ENCODE peak calls at places on chromosomes 4 and X, in eight cellular contexts. N is left lung; O is activated naive CD8-positive, alpha-beta T cell treated with anti-CD3 and anti-CD28 coated beads, Interleukin-2, amount 50 U/mL, for 24 hours; F is adipocyte; L is aorta; Y is activated effector memory CD4-positive, alpha-beta T cell treated with Interleukin-2 at 50 U/mL for 16 hours; X is RCC 7860; E is AG10803. Q is an unnamed sample.

GRCh38 chr4:81166431-81166830 is 48.6 kb downstream of the PRKG2 start:
- DNase-seq in N (no peak), O (no peak), F (no peak), L (no peak), Y (no peak), X (peak; percentile 11), E (peak; percentile 72), Q (no peak)

GRCh38 chr4:168787801-168788200 is 222.3 kb downstream of the CBR4 start:
- DNase-seq in N (no peak), O (no peak), F (peak; percentile 70), L (no peak), Y (no peak), X (peak; percentile 57), E (peak; percentile 68), Q (no peak)

GRCh38 chr4:121980643-121981042 is 28.8 kb upstream of the TRPC3 start:
- DNase-seq in N (no peak), O (no peak), F (no peak), L (no peak), Y (no peak), X (no peak), E (peak; percentile 80), Q (no peak)

GRCh38 chr4:109303141-109303499 is 662 bp upstream of the COL25A1 start:
- DNase-seq in N (no peak), O (no peak), F (peak; percentile 19), L (no peak), Y (no peak), X (no peak), E (no peak), Q (no peak)

GRCh38 chr4:3201718-3202702 is 46.9 kb upstream of the MSANTD1 start:
- DNase-seq in N (no peak), O (peak; percentile 63), F (no peak), L (peak; percentile 21), Y (peak; percentile 60), X (peak; percentile 28), E (peak; percentile 25), Q (no peak)

GRCh38 chr4:87543835-87544461 is 14.8 kb upstream of the SPARCL1 start:
- DNase-seq in N (no peak), O (no peak), F (peak; percentile 68), L (no peak), Y (no peak), X (peak; percentile 21), E (peak; percentile 58), Q (no peak)

GRCh38 chr4:126991965-126992364 is 640.8 kb upstream of the INTU start:
- DNase-seq in N (no peak), O (no peak), F (peak; percentile 55), L (no peak), Y (no peak), X (no peak), E (peak; percentile 58), Q (no peak)

GRCh38 chrX:130999360-130999759 is 58.8 kb upstream of the ARHGAP36 start:
- DNase-seq in N (no peak), O (no peak), F (no peak), L (no peak), Y (no peak), X (no peak), E (no peak), Q (no peak)

GRCh38 chr4:1029536-1029935 is 18.1 kb downstream of the FGFRL1 start:
- DNase-seq in N (no peak), O (no peak), F (no peak), L (no peak), Y (no peak), X (no peak), E (no peak), Q (no peak)

GRCh38 chr4:3124070-3124767 is 49.7 kb downstream of the HTT start:
- DNase-seq in N (no peak), O (no peak), F (no peak), L (no peak), Y (no peak), X (no peak), E (no peak), Q (no peak)

GRCh38 chrX:150482537-150483217 is 85.7 kb upstream of the MTM1 start:
- DNase-seq in N (no peak), O (peak; percentile 41), F (peak; percentile 44), L (no peak), Y (no peak), X (peak; percentile 72), E (peak; percentile 35), Q (no peak)

GRCh38 chr4:6561706-6562371 is 13.2 kb upstream of the MAN2B2 start:
- DNase-seq in N (no peak), O (no peak), F (no peak), L (no peak), Y (no peak), X (no peak), E (no peak), Q (no peak)

GRCh38 chrX:130507015-130507414 is 105.2 kb downstream of the RBMX2 start:
- DNase-seq in N (no peak), O (no peak), F (no peak), L (no peak), Y (no peak), X (no peak), E (no peak), Q (no peak)

GRCh38 chr4:69773443-69773842 is 13.0 kb upstream of the SULT1B1 start:
- DNase-seq in N (no peak), O (no peak), F (no peak), L (no peak), Y (no peak), X (no peak), E (no peak), Q (no peak)

GRCh38 chr4:67542076-67542475 is 3.2 kb downstream of the CENPC start:
- DNase-seq in N (no peak), O (no peak), F (peak; percentile 13), L (no peak), Y (no peak), X (no peak), E (peak; percentile 22), Q (no peak)

GRCh38 chr4:97587912-97588311 is 555.4 kb downstream of the STPG2 start:
- DNase-seq in N (no peak), O (no peak), F (no peak), L (no peak), Y (no peak), X (peak; percentile 30), E (no peak), Q (no peak)